ENCODE peak calls at places on chromosomes 16 and 17, in eight cellular contexts. J is A673; D is WTC11; C is CD4-positive, alpha-beta T cell; K is B cell; U is transverse colon; P is AG10803; L is lung. F is an unnamed sample.

GRCh38 chr17:32656851-32657250 is 170.1 kb downstream of the CDK5R1 start:
- DNase-seq in C (no peak), J (no peak), P (no peak), U (no peak), L (no peak), D (no peak), K (no peak), F (no peak)

GRCh38 chr16:68722119-68723024 is 14.7 kb upstream of the CDH1 start:
- DNase-seq in J (no peak), U (peak), L (no peak), P (no peak), K (no peak), C (no peak), D (no peak), F (no peak)

GRCh38 chr17:51391992-51392654 is 131.8 kb downstream of the UTP18 start:
- DNase-seq in U (no peak), L (no peak), J (no peak), K (no peak), C (no peak), D (no peak), P (no peak), F (no peak)

GRCh38 chr16:83689385-83689831 is 118.4 kb upstream of the HSBP1 start:
- DNase-seq in P (peak), J (peak), D (no peak), K (no peak), U (no peak), L (no peak), C (no peak), F (no peak)

GRCh38 chr16:19085679-19086200 is 18.3 kb downstream of the COQ7 start:
- DNase-seq in U (peak), P (peak), C (no peak), L (no peak), D (no peak), K (no peak), J (no peak), F (no peak)

GRCh38 chr16:21162661-21163151 is 4.2 kb downstream of the LDAF1 start:
- DNase-seq in D (no peak), J (peak), P (peak), C (no peak), K (no peak), U (no peak), L (no peak), F (no peak)

GRCh38 chr16:27444470-27444869 is 42.5 kb downstream of the IL21R start:
- DNase-seq in P (no peak), J (no peak), L (no peak), K (no peak), D (no peak), U (no peak), C (no peak), F (peak)

GRCh38 chr17:17924857-17925250 is 47.3 kb downstream of the TOM1L2 start:
- DNase-seq in K (no peak), P (no peak), L (no peak), U (no peak), D (no peak), C (no peak), J (no peak), F (no peak)

GRCh38 chr16:88383401-88384221 is 852 bp downstream of the ZNF469 start:
- DNase-seq in P (peak), J (no peak), K (peak), L (no peak), U (no peak), C (no peak), D (peak), F (peak)

GRCh38 chr17:9120471-9120870 is 99.2 kb downstream of the NTN1 start:
- DNase-seq in K (no peak), C (no peak), P (no peak), D (peak), U (no peak), J (no peak), L (no peak), F (peak)
- TF ChIP-seq CTCF in K (peak), C (no peak), P (peak), D (peak), U (no peak), J (peak), L (no peak), F (peak)

DNA sequence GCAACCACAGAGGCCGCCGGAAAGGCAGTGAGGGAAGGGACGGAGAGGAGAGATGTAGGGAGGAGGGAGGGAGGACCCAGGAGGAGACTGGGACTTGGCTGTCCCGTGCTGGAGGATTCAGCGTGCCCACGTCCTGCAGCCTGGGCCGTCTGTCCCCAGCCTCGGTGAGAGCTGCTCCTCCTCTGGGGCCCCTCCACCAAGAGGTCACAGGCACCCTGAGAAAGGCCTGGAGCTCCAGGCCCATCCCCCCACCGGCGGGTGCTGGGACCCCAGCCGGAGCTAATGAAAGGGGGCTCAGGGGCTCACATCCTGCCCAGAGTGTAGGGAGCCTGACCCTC is 22.0 kb downstream of the TPSD1 start:
- DNase-seq in U (no peak), J (no peak), P (no peak), K (no peak), C (no peak), D (no peak), L (no peak), F (peak)
- TF ChIP-seq CTCF in U (no peak), J (no peak), P (no peak), K (no peak), C (no peak), D (no peak), L (no peak), F (no peak)

GRCh38 chr17:28743243-28744103 is at the start of gene TRAF4:
- DNase-seq in U (peak), C (no peak), J (peak), L (peak), K (peak), D (peak), P (peak), F (peak)
- TF ChIP-seq CTCF in U (no peak), C (no peak), J (no peak), L (no peak), K (no peak), D (no peak), P (peak), F (peak)

DNA sequence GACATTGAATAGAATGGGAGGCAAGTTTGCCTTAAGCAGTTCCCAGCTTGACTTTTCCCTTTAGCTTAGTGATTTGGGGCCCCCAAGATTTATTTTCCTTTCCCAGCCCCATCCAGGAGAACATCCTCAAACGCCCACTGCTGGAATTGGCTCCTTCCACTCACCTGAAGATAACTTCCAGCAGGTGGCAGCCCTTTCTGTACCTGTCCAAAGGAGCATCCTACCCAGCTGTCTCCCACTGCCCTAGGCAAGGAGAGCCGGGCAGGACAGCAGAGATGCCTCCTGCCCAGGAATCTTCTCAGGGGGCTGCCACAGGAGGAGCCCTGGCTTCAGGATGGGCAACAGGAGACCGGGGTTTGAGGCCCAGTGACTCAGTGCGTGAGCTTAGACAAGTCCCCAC is 6.4 kb downstream of the CACNG5 start:
- DNase-seq in P (no peak), K (no peak), L (no peak), J (no peak), U (no peak), C (no peak), D (no peak), F (no peak)
- TF ChIP-seq CTCF in P (no peak), K (no peak), L (no peak), J (no peak), U (no peak), C (no peak), D (no peak), F (no peak)

DNA sequence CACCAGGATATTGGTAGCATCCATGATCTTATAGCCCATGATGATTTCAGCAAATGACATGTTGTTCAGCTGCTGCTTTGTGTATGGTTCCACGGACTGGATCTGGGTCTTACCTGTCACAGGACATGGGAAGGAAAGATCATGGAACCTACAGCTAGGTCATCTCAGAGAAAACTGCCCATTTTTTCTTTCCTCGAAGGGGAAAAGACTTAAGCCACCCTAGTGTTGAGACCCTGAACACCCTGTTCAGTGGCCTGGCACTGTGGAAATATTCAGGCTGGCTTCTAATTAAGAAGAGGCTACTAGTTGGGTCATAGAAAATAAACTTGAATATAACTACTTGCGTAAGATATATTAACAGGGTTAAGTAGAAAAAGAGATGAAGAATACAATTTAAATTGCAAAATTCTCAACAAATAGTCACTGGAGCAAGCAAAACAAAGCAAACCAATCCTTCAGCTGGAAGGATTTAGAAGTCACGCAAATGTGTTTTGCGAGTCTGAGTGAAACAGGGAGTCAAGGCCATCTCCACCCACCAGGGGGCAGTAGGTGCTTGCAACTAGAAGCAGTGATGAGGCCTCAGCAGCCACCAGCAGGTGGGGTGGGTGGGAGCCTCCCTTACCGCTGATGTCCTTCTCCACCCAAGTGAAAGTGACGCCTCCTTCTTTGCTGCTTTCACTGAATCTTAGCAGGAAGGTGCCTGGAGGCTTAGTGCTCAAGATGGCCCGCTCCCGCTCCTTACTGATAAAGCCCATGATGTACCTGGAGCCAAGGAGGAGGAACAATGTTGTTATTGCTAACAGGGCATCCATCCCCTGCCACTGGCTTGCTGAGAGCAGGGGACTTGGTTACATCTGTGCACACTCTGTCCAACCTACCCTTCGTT is 34.3 kb downstream of the STAT5A start:
- DNase-seq in P (peak), K (peak), C (peak), L (peak), D (peak), U (peak), J (peak), F (peak)
- TF ChIP-seq CTCF in P (peak), K (peak), C (peak), L (peak), D (peak), U (peak), J (peak), F (peak)

GRCh38 chr16:64362193-64362592 is 759.7 kb downstream of the CDH11 start:
- DNase-seq in C (no peak), U (no peak), P (peak), L (no peak), D (no peak), K (no peak), J (no peak), F (no peak)

GRCh38 chr16:64363039-64363438 is 758.8 kb downstream of the CDH11 start:
- DNase-seq in P (no peak), C (no peak), K (no peak), J (no peak), U (no peak), D (no peak), L (no peak), F (no peak)

GRCh38 chr16:64365448-64365858 is 756.4 kb downstream of the CDH11 start:
- DNase-seq in L (no peak), J (no peak), U (no peak), P (peak), K (no peak), C (no peak), D (no peak), F (no peak)

GRCh38 chr16:64370112-64370511 is 751.8 kb downstream of the CDH11 start:
- DNase-seq in J (no peak), C (no peak), D (no peak), U (no peak), P (no peak), K (no peak), L (no peak), F (no peak)

GRCh38 chr16:64364894-64365293 is 757.0 kb downstream of the CDH11 start:
- DNase-seq in L (no peak), P (no peak), U (no peak), D (no peak), C (no peak), K (no peak), J (no peak), F (no peak)
- TF ChIP-seq CTCF in L (no peak), P (no peak), U (no peak), D (no peak), C (no peak), K (no peak), J (no peak), F (no peak)

GRCh38 chr17:56676807-56677206 is 83.3 kb downstream of the NOG start:
- DNase-seq in J (no peak), P (peak), K (no peak), C (no peak), D (no peak), U (no peak), L (no peak), F (no peak)
- TF ChIP-seq CTCF in J (peak), P (peak), K (no peak), C (no peak), D (no peak), U (no peak), L (no peak), F (peak)

DNA sequence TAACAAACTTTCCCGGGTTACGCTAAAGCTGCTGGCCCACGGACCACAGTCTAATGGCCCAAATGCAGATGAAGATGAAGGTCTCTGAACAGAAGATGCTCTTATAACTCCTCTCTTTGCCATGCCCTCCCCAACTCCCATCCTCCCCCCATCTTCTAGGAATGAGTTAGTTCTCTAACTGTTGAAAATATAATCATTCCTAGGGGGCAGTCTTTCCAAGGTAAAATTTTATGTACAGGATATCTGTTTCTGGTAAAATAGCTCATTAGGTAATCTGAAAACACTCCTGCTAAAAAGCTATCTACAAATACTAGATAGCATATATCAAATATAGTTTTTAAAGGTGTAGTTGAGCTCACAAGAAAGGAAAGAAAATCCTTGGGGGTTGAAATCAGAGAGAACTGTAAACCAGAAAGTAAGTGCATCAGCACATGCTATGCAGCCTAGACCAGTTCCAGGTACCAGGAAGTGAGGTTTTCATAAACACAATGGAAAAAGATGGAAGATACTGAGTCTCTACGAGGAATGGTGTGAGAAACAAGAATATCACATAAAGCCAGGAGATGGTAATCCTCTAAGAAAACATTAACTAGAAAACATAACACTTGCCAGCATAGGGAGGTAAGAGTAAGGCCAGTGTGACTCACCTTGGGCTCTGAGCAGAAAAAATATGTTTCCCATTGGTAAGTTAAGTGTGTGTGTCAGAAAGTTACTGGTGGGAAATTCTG is 38.1 kb downstream of the CMC2 start:
- DNase-seq in P (peak), C (no peak), D (no peak), K (no peak), J (no peak), L (no peak), U (no peak), F (no peak)
- TF ChIP-seq CTCF in P (no peak), C (no peak), D (no peak), K (no peak), J (no peak), L (no peak), U (no peak), F (no peak)

F was measured in chondrocyte.